ENCODE peak calls at places on chromosomes 16 and 17, in five cellular contexts. M, P, R, C and I are unnamed samples.

GRCh38 chr17:82823004-82823403 is 16.8 kb downstream of the ZNF750 start:
- DNase-seq in M (no peak), R (no peak), P (no peak), C (peak; percentile 30), I (no peak)

GRCh38 chr16:55668337-55669281 is 12.8 kb downstream of the SLC6A2 start:
- DNase-seq in C (no peak), R (no peak), M (no peak), P (peak; percentile 5), I (peak; percentile 82)

GRCh38 chr16:51994597-51994996 is 552.3 kb downstream of the TOX3 start:
- DNase-seq in P (no peak), C (no peak), R (peak; percentile 61), M (peak; percentile 92), I (no peak)

GRCh38 chr16:2748757-2749455 is 3.5 kb upstream of the SRRM2 start:
- DNase-seq in P (no peak), M (no peak), R (no peak), C (no peak), I (no peak)

GRCh38 chr16:2199621-2200139 is 3.3 kb upstream of the CASKIN1 start:
- DNase-seq in C (no peak), M (no peak), R (no peak), P (no peak), I (no peak)

GRCh38 chr17:36183001-36183810 is 6.8 kb upstream of the TBC1D3B start:
- DNase-seq in M (peak; percentile 67), C (peak; percentile 33), R (peak; percentile 68), P (no peak), I (no peak)

GRCh38 chr17:10681866-10682446 is 15.4 kb downstream of the SCO1 start:
- DNase-seq in R (no peak), P (no peak), M (no peak), C (no peak), I (no peak)

GRCh38 chr17:37067555-37068111 is 118.9 kb downstream of the AATF start:
- DNase-seq in R (peak; percentile 71), C (peak; percentile 51), M (peak; percentile 93), P (no peak), I (peak; percentile 66)

GRCh38 chr16:28910046-28911031 is 14.7 kb downstream of the RABEP2 start:
- DNase-seq in P (no peak), M (no peak), C (no peak), R (peak; percentile 74), I (no peak)

GRCh38 chr17:61594294-61594825 is 3.3 kb upstream of the NACA2 start:
- DNase-seq in P (no peak), R (no peak), C (no peak), M (no peak), I (no peak)

GRCh38 chr16:2919511-2920255 is 8.0 kb downstream of the FLYWCH1 start:
- DNase-seq in P (no peak), M (peak; percentile 62), C (peak; percentile 76), R (peak; percentile 61), I (no peak)

GRCh38 chr16:67652578-67653130 is 7.4 kb downstream of the ACD start:
- DNase-seq in C (peak; percentile 76), M (no peak), R (no peak), P (no peak), I (peak; percentile 68)

GRCh38 chr16:11893571-11893970 is 22.2 kb downstream of the GSPT1 start:
- DNase-seq in C (no peak), M (no peak), R (no peak), P (no peak), I (no peak)

GRCh38 chr17:9912146-9913099 is 7.4 kb upstream of the RCVRN start:
- DNase-seq in P (no peak), C (no peak), M (no peak), R (no peak), I (no peak)

GRCh38 chr16:55478827-55479559 is at the start of gene MMP2:
- DNase-seq in C (no peak), P (peak; percentile 51), R (peak; percentile 45), M (peak; percentile 43), I (peak; percentile 91)

GRCh38 chr16:53061701-53062159 is 6.9 kb downstream of the CHD9 start:
- DNase-seq in P (no peak), M (peak; percentile 63), C (no peak), R (peak; percentile 84), I (no peak)

GRCh38 chr17:63140255-63140654 is 174.2 kb downstream of the TANC2 start:
- DNase-seq in C (no peak), M (no peak), R (peak; percentile 32), P (no peak), I (no peak)

GRCh38 chr16:82995927-82996441 is 369.2 kb downstream of the CDH13 start:
- DNase-seq in C (no peak), P (no peak), M (no peak), R (peak; percentile 23), I (no peak)

GRCh38 chr17:4214142-4214541 is 49.6 kb downstream of the ANKFY1 start:
- DNase-seq in M (no peak), P (no peak), R (no peak), C (no peak), I (no peak)

GRCh38 chr16:85090166-85090565 is 22.1 kb downstream of the CIBAR2 start:
- DNase-seq in P (no peak), R (no peak), M (no peak), C (no peak), I (no peak)

GRCh38 chr17:7885357-7886226 is 3.0 kb upstream of the CHD3 start:
- DNase-seq in M (peak; percentile 39), R (peak; percentile 55), C (peak; percentile 82), P (no peak), I (peak; percentile 81)

GRCh38 chr16:14600164-14600563 is 29.9 kb downstream of the PARN start:
- DNase-seq in P (no peak), R (no peak), M (no peak), C (peak; percentile 16), I (no peak)

GRCh38 chr17:43388198-43389021 is 10.4 kb upstream of the ARL4D start:
- DNase-seq in R (peak; percentile 94), C (peak; percentile 89), P (no peak), M (peak; percentile 94), I (peak; percentile 97)

GRCh38 chr17:43393944-43394482 is 4.8 kb upstream of the ARL4D start:
- DNase-seq in M (peak; percentile 95), C (peak; percentile 84), R (peak; percentile 94), P (no peak), I (peak; percentile 96)

GRCh38 chr17:43385046-43385831 is 13.6 kb upstream of the ARL4D start:
- DNase-seq in M (no peak), C (no peak), R (no peak), P (no peak), I (no peak)

GRCh38 chr17:43392397-43392796 is 6.4 kb upstream of the ARL4D start:
- DNase-seq in R (no peak), M (no peak), P (no peak), C (no peak), I (no peak)

DNA sequence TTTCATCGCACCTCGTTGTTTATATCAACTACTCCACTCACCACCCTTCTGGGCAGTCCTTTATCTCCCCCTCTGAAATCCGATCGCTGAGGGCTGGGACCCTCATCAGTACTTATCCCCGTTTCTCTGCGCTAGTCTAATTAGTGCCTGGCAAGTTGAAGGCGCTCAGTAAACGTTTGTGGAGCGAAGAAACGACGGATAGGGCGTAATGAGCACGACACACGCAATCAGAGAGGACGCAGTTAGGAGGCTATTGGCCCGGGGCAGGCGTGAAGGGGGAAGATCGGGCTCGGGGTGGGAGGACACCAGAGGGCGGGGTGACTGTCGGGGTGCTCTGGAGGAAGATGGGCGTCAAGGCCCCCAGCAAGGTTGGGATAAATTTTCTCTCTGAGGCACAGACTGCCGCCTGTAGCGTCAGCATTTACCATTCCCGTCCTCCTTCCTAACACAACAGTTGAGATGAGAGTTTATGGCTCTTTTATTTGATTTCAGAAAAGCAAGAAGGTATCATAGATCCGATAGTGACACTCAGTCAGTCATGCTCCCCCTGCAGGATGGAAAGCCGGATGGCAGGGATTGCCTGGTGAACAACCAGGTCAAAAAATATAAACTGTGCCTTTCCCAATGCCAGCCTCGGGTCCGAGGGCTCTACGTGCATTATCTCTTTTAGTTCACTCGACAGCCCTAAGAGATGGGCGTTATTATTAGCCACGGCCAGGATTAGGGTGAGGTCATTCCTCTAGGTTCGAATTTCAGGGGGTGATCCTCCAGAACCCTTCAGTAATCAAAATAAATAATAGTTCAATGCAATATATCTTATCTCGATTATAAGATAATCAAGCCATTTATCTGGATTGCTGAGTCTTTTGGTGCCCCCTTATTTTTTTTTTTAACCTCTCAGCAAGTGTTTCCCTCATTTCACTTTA is 9.5 kb upstream of the ARL4D start:
- DNase-seq in P (no peak), M (peak; percentile 77), R (peak; percentile 87), C (peak; percentile 71), I (peak; percentile 94)
- TF ChIP-seq POLR2AphosphoS5 in P (no peak), M (peak; percentile 67), R (peak; percentile 69), C (no peak), I (peak; percentile 19)

DNA sequence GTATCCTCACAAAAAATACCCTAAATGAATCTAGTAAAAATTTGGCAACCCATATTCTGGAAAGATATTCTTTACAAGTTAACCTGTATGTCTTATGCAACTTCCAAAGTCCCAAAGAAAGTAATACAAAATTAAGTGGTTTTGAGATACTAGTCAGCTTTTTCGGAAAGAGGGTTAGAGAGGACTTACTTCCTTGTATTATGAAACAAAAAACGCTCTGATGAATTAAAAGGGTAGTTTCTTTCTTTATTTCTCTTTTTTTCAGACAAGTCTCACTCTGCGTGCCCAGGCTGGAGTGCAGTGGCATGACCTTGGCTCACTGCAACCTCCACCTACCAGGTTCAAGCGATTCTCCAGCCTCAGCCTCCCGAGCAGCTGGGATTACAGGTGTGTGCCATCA is 51.6 kb downstream of the KANSL1 start:
- DNase-seq in M (no peak), C (no peak), P (no peak), R (no peak), I (no peak)
- H3K4me1 ChIP-seq in M (peaks cover 96% of the 10 kb centered on the region), C (peaks cover 9% of the 10 kb centered on the region), P (peaks cover 2% of the 10 kb centered on the region), R (peaks cover 39% of the 10 kb centered on the region), I (peaks cover 75% of the 10 kb centered on the region)

GRCh38 chr17:68812876-68813584 is 142.2 kb downstream of the ABCA8 start:
- DNase-seq in C (no peak), M (no peak), P (no peak), R (no peak), I (no peak)
- TF ChIP-seq EP300 in C (no peak), M (no peak), P (no peak), R (no peak), I (no peak)

DNA sequence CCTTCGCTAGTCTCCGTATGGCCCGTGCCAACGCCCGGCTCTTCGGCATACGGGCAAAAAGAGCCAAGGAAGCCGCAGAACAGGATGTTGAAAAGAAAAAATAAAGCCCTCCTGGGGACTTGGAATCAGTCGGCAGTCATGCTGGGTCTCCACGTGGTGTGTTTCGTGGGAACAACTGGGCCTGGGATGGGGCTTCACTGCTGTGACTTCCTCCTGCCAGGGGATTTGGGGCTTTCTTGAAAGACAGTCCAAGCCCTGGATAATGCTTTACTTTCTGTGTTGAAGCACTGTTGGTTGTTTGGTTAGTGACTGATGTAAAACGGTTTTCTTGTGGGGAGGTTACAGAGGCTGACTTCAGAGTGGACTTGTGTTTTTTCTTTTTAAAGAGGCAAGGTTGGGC is 2.5 kb downstream of the RPL13 start:
- DNase-seq in P (no peak), C (no peak), M (no peak), R (no peak), I (no peak)
- TF ChIP-seq POLR2AphosphoS5 in P (no peak), C (no peak), M (no peak), R (no peak), I (no peak)